ENCODE peak calls at places on chromosomes 5 and 9, in seven cellular contexts. S is spleen, T is sigmoid colon, P is fibroblast of lung, N is bronchial epithelial cell, C is left ventricle myocardium inferior, V is tibial artery. O is an unnamed sample.

GRCh38 chr5:178103612-178104011 is 9.7 kb upstream of the N4BP3 start:
- DNase-seq in C (no peak), T (no peak), P (no peak), V (no peak), N (no peak), S (no peak), O (no peak)

GRCh38 chr9:97373311-97373710 is 38.6 kb upstream of the TDRD7 start:
- DNase-seq in N (no peak), S (no peak), P (no peak), C (no peak), T (no peak), V (no peak), O (no peak)

GRCh38 chr9:70998962-70999361 is 122.5 kb downstream of the TRPM3 start:
- DNase-seq in V (no peak), N (no peak), P (peak; percentile 6), S (no peak), T (no peak), C (no peak), O (no peak)

GRCh38 chr5:156366536-156366935 is 39.6 kb downstream of the SGCD start:
- DNase-seq in N (no peak), T (no peak), S (no peak), V (no peak), C (no peak), P (peak; percentile 33), O (no peak)

GRCh38 chr9:136798708-136799078 is 2.6 kb downstream of the CCDC183 start:
- DNase-seq in N (no peak), S (no peak), C (no peak), V (no peak), T (no peak), P (no peak), O (no peak)

GRCh38 chr5:170431571-170431970 is 42.4 kb upstream of the KCNMB1 start:
- DNase-seq in T (no peak), V (peak; percentile 15), P (no peak), S (no peak), C (no peak), N (no peak), O (no peak)

GRCh38 chr9:110880123-110880522 is 158.1 kb downstream of the LPAR1 start:
- DNase-seq in V (no peak), C (no peak), T (no peak), N (no peak), S (no peak), P (peak; percentile 83), O (no peak)

GRCh38 chr9:137240321-137240840 is 706 bp upstream of the TUBB4B start:
- DNase-seq in P (peak; percentile 67), C (peak; percentile 84), V (peak; percentile 89), T (peak; percentile 92), S (no peak), N (peak; percentile 28), O (peak; percentile 73)

GRCh38 chr9:127262621-127263020 is 2.0 kb upstream of the GARNL3 start:
- DNase-seq in N (no peak), S (no peak), T (no peak), V (no peak), P (no peak), C (no peak), O (no peak)

GRCh38 chr5:67156976-67157583 is 39.5 kb downstream of the CD180 start:
- DNase-seq in V (no peak), C (no peak), P (peak; percentile 11), N (peak; percentile 41), S (peak; percentile 76), T (no peak), O (no peak)

GRCh38 chr5:139901971-139902370 is 106.4 kb downstream of the PSD2 start:
- DNase-seq in C (no peak), T (peak; percentile 19), S (peak; percentile 50), N (no peak), P (no peak), V (peak; percentile 37), O (no peak)

DNA sequence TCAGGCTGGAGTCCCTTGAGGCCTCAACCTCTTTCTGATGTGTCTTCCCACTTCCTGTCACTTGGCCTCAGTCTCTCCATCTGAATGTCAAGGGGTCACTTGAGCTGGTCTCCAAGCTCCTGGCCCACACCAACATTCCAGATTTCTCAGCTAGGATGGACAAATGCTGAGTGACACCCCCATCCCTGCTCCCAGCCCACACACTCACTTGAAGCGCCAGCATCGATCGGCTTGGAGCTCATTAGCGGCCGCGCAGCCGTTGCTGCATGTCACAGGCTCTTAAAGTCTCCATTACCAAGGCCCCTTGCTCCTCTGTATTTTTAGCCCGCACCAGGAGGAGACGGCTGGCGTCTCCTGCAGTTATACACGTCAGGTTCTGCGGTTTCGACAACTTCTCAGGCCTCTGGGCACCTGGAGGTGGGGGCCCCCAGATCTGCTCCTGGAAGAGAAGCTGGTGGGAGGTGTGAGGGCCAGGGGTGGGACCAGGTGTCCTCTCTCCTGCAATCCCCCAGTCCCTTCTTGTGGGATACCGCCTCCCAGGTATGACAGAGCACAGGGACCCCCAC is 33.4 kb upstream of the ARAP3 start:
- DNase-seq in N (no peak), P (no peak), V (no peak), S (no peak), C (no peak), T (no peak), O (no peak)
- H3K27me3 ChIP-seq in N (no peaks in the 10 kb centered on the region), P (peaks cover 7% of the 10 kb centered on the region), V (peaks cover 16% of the 10 kb centered on the region), S (no peaks in the 10 kb centered on the region), C (peaks cover 61% of the 10 kb centered on the region), T (no peaks in the 10 kb centered on the region), O (no peaks in the 10 kb centered on the region)

DNA sequence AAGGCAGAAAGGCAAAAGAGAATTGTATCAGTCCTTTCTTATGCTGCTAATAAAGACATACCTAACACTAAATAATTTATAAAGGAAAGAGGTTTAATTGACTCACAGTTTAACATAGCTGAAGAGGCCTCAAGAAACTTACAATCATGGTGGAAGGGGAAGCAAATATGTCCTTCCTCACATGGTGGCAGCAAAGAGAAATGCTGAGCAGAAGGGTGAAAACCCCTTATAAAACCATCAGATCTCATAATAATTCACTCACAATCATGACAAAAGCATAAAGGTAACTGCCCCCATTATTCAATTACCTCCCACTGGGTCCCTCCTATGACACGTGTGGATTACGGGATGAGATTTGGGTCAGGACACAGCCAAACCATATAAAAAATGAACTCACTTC is 312.5 kb upstream of the PTGER4 start:
- DNase-seq in V (no peak), P (no peak), T (no peak), S (no peak), C (no peak), N (no peak), O (no peak)
- TF ChIP-seq CTCF in V (no peak), P (no peak), T (no peak), S (no peak), C (peak; percentile 22), N (no peak), O (no peak)

GRCh38 chr5:88772831-88773230 is 110.2 kb downstream of the MEF2C start:
- DNase-seq in T (no peak), V (no peak), S (no peak), N (no peak), P (no peak), C (no peak), O (no peak)
- H3K4me3 ChIP-seq in T (no peak overlapping the region), V (no peak overlapping the region), S (no peak overlapping the region), N (no peak overlapping the region), P (no peak overlapping the region), C (no peak overlapping the region), O (no peak overlapping the region)

GRCh38 chr9:128409998-128410397 is 10.7 kb upstream of the CERCAM start:
- DNase-seq in N (no peak), C (no peak), S (no peak), T (no peak), P (peak; percentile 49), V (no peak), O (no peak)
- H3K27me3 ChIP-seq in N (peaks cover 6% of the 10 kb centered on the region), C (peaks cover 72% of the 10 kb centered on the region), S (no peaks in the 10 kb centered on the region), T (no peaks in the 10 kb centered on the region), P (peaks cover 1% of the 10 kb centered on the region), V (peaks cover 50% of the 10 kb centered on the region), O (no peaks in the 10 kb centered on the region)

GRCh38 chr5:4054092-4054491 is 458.5 kb downstream of the IRX1 start:
- DNase-seq in T (no peak), S (no peak), V (no peak), N (no peak), P (no peak), C (no peak), O (no peak)

GRCh38 chr5:4053111-4053510 is 457.5 kb downstream of the IRX1 start:
- DNase-seq in N (peak; percentile 17), C (no peak), P (no peak), T (no peak), V (no peak), S (no peak), O (no peak)

DNA sequence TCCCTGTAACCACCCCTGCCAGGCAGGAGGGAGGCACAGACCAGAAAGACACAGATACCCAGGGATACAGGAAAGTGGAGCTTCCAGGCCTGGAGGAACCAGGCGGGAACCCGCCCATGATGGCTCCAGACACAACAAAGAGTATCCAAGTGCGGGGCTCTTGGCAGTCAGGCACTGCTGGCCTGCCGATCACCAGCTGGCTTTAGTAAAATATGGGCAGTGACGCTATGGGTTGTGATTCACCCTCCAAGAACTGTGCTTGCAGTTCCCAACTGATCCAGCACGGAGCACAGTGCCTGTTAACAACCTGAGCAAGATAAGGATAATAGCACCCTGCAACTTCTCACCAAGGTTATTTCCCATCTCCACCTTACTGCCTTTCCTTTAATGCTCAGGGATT is 463.3 kb downstream of the IRX1 start:
- DNase-seq in C (peak; percentile 39), P (peak; percentile 69), N (no peak), S (no peak), T (no peak), V (no peak), O (no peak)
- TF ChIP-seq CTCF in C (peak; percentile 36), P (no peak), N (no peak), S (no peak), T (no peak), V (no peak), O (no peak)

GRCh38 chr5:160165137-160166068 is 46.2 kb upstream of the PWWP2A start:
- DNase-seq in T (peak; percentile 95), C (peak; percentile 87), S (peak; percentile 75), P (peak; percentile 99), V (peak; percentile 96), N (peak; percentile 97), O (peak; percentile 86)
- H3K4me3 ChIP-seq in T (no peak overlapping the region), C (peak overlapping the region; percentile 7), S (no peak overlapping the region), P (no peak overlapping the region), V (peak overlapping the region; percentile 24), N (no peak overlapping the region), O (no peak overlapping the region)

DNA sequence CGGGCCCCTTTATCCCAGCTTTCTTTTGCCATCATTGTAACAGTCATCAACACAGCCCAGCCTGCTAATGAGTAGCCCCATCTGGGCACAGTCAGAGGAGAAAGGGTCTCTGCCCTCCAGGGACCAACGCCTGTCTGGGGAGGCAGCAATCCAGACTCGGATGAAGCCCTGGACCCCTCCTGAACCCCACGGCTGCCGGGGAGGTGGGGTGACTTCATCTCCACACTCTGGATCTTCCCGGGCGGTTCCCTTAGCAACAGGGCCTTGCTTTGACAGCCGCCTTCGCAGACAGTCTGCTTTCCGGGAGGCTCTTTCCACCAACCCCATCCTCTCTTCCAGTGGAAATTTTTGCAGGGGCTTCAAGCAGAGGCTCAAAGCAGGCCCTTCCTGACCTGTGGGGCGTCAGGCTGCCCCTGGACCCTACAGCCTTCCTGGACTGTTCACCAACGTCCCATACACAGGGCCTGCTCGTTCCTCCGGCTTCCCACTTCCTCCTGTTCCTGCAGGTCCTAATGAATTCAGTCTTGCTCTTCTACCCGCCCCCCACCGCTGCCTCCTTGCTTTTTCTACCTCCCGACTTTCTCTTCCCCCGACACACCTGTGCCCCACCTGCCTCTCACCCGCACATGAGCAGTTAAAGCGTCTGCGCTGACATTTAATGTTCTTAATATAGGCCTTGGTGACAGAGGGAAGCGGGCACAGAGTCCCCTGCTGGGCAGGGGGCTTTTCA is 161.7 kb upstream of the MVB12B start:
- DNase-seq in V (peak; percentile 53), N (no peak), S (peak; percentile 36), C (no peak), P (no peak), T (no peak), O (no peak)
- H3K27me3 ChIP-seq in V (peaks cover 31% of the 10 kb centered on the region), N (no peaks in the 10 kb centered on the region), S (no peaks in the 10 kb centered on the region), C (peaks cover 61% of the 10 kb centered on the region), P (no peaks in the 10 kb centered on the region), T (no peaks in the 10 kb centered on the region), O (no peaks in the 10 kb centered on the region)